ENCODE peak calls at places on chromosome 16, in four cellular contexts. One of them, this sample, is unnamed.
A peak's percentile ranks its signal among the peaks of the same experiment; 100 is the strongest.

GRCh38 chr16:14301150-14302030 is 230.3 kb downstream of the MRTFB start:
- DNase-seq in AG04450: no peak
- DNase-seq in cardiac muscle cell: peak; percentile 36
- DNase-seq in RWPE1: peak; percentile 53
- DNase-seq in this sample: peak; percentile 44

GRCh38 chr16:80198995-80199299 is 341.8 kb upstream of the DYNLRB2 start:
- DNase-seq in RWPE1: no peak
- DNase-seq in AG04450: no peak
- DNase-seq in cardiac muscle cell: peak; percentile 47
- DNase-seq in this sample: no peak

GRCh38 chr16:8964462-8964861 is 756 bp upstream of the USP7 start:
- DNase-seq in AG04450: no peak
- DNase-seq in RWPE1: no peak
- DNase-seq in cardiac muscle cell: no peak
- DNase-seq in this sample: no peak

GRCh38 chr16:9134739-9135138 is 43.3 kb downstream of the HAPSTR1 start:
- DNase-seq in RWPE1: peak; percentile 72
- DNase-seq in AG04450: no peak
- DNase-seq in cardiac muscle cell: peak; percentile 63
- DNase-seq in this sample: no peak

GRCh38 chr16:15811778-15812750 is 44.8 kb downstream of the MYH11 start:
- DNase-seq in AG04450: peak; percentile 77
- DNase-seq in RWPE1: peak; percentile 54
- DNase-seq in cardiac muscle cell: peak; percentile 96
- DNase-seq in this sample: no peak

GRCh38 chr16:27826081-27826892 is 237.2 kb downstream of the GSG1L start:
- DNase-seq in cardiac muscle cell: no peak
- DNase-seq in AG04450: no peak
- DNase-seq in RWPE1: no peak
- DNase-seq in this sample: no peak

GRCh38 chr16:77897038-77897437 is 108.7 kb downstream of the VAT1L start:
- DNase-seq in cardiac muscle cell: peak; percentile 67
- DNase-seq in AG04450: no peak
- DNase-seq in RWPE1: no peak
- DNase-seq in this sample: no peak

GRCh38 chr16:2473999-2474876 is 689 bp upstream of the TBC1D24 start:
- DNase-seq in cardiac muscle cell: peak; percentile 39
- DNase-seq in RWPE1: no peak
- DNase-seq in AG04450: no peak
- DNase-seq in this sample: peak; percentile 24

GRCh38 chr16:31501226-31501965 is 6.8 kb downstream of the RUSF1 start:
- DNase-seq in RWPE1: no peak
- DNase-seq in cardiac muscle cell: no peak
- DNase-seq in AG04450: no peak
- DNase-seq in this sample: no peak

GRCh38 chr16:60110531-60110930 is 1376.4 kb upstream of the GOT2 start:
- DNase-seq in cardiac muscle cell: no peak
- DNase-seq in AG04450: no peak
- DNase-seq in RWPE1: no peak
- DNase-seq in this sample: no peak

GRCh38 chr16:5971924-5972323 is 874.3 kb upstream of the EEF2KMT start:
- DNase-seq in cardiac muscle cell: no peak
- DNase-seq in RWPE1: no peak
- DNase-seq in AG04450: no peak
- DNase-seq in this sample: no peak

GRCh38 chr16:24853830-24854229 is 8.1 kb downstream of the SLC5A11 start:
- DNase-seq in RWPE1: no peak
- DNase-seq in AG04450: no peak
- DNase-seq in cardiac muscle cell: peak; percentile 73
- DNase-seq in this sample: peak; percentile 22

GRCh38 chr16:31215287-31216115 is 1.4 kb downstream of the PYDC1 start:
- DNase-seq in AG04450: no peak
- DNase-seq in RWPE1: peak; percentile 87
- DNase-seq in cardiac muscle cell: peak; percentile 77
- DNase-seq in this sample: no peak

GRCh38 chr16:29992371-29992967 is 2.9 kb downstream of the HIRIP3 start:
- DNase-seq in cardiac muscle cell: peak; percentile 56
- DNase-seq in AG04450: no peak
- DNase-seq in RWPE1: no peak
- DNase-seq in this sample: no peak

GRCh38 chr16:3578121-3578520 is 918 bp upstream of the NLRC3 start:
- DNase-seq in cardiac muscle cell: no peak
- DNase-seq in AG04450: no peak
- DNase-seq in RWPE1: no peak
- DNase-seq in this sample: no peak

GRCh38 chr16:11094075-11094593 is 149.8 kb downstream of the CLEC16A start:
- DNase-seq in AG04450: peak; percentile 70
- DNase-seq in RWPE1: peak; percentile 44
- DNase-seq in cardiac muscle cell: peak; percentile 68
- DNase-seq in this sample: no peak

GRCh38 chr16:13919330-13919682 is 648 bp upstream of the ERCC4 start:
- DNase-seq in RWPE1: peak; percentile 38
- DNase-seq in cardiac muscle cell: peak; percentile 69
- DNase-seq in AG04450: no peak
- DNase-seq in this sample: no peak

GRCh38 chr16:86089986-86090385 is 191.0 kb downstream of the IRF8 start:
- DNase-seq in RWPE1: no peak
- DNase-seq in cardiac muscle cell: no peak
- DNase-seq in AG04450: no peak
- DNase-seq in this sample: no peak

GRCh38 chr16:8944113-8944765 is 19.5 kb downstream of the USP7 start:
- DNase-seq in AG04450: no peak
- DNase-seq in RWPE1: no peak
- DNase-seq in cardiac muscle cell: no peak
- DNase-seq in this sample: no peak

GRCh38 chr16:84603115-84603816 is 14.6 kb downstream of the COTL1 start:
- DNase-seq in AG04450: peak; percentile 89
- DNase-seq in cardiac muscle cell: peak; percentile 97
- DNase-seq in RWPE1: peak; percentile 89
- DNase-seq in this sample: peak; percentile 30

GRCh38 chr16:53809088-53809951 is 105.4 kb downstream of the FTO start:
- DNase-seq in cardiac muscle cell: peak; percentile 84
- DNase-seq in AG04450: peak; percentile 60
- DNase-seq in RWPE1: no peak
- DNase-seq in this sample: no peak

GRCh38 chr16:10967981-10968380 is 23.6 kb downstream of the CLEC16A start:
- DNase-seq in cardiac muscle cell: peak; percentile 60
- DNase-seq in RWPE1: no peak
- DNase-seq in AG04450: no peak
- DNase-seq in this sample: no peak

GRCh38 chr16:75116081-75116910 is at the start of gene LDHD:
- DNase-seq in AG04450: no peak
- DNase-seq in RWPE1: peak; percentile 67
- DNase-seq in cardiac muscle cell: peak; percentile 57
- DNase-seq in this sample: peak; percentile 88

GRCh38 chr16:71311553-71312158 is 22.5 kb upstream of the CMTR2 start:
- DNase-seq in AG04450: no peak
- DNase-seq in RWPE1: peak; percentile 13
- DNase-seq in cardiac muscle cell: peak; percentile 28
- DNase-seq in this sample: no peak

GRCh38 chr16:53881371-53881770 is 177.4 kb downstream of the FTO start:
- DNase-seq in RWPE1: peak; percentile 48
- DNase-seq in cardiac muscle cell: peak; percentile 58
- DNase-seq in AG04450: peak; percentile 27
- DNase-seq in this sample: no peak

GRCh38 chr16:79272141-79272577 is 328.4 kb downstream of the MAF start:
- DNase-seq in RWPE1: no peak
- DNase-seq in cardiac muscle cell: no peak
- DNase-seq in AG04450: no peak
- DNase-seq in this sample: no peak

GRCh38 chr16:12781777-12782176 is 21.9 kb downstream of the CPPED1 start:
- DNase-seq in AG04450: no peak
- DNase-seq in RWPE1: no peak
- DNase-seq in cardiac muscle cell: no peak
- DNase-seq in this sample: no peak

GRCh38 chr16:54847207-54847606 is 83.5 kb upstream of the IRX5 start:
- DNase-seq in AG04450: no peak
- DNase-seq in RWPE1: peak; percentile 89
- DNase-seq in cardiac muscle cell: no peak
- DNase-seq in this sample: no peak

GRCh38 chr16:12611006-12611477 is 192.6 kb downstream of the CPPED1 start:
- DNase-seq in RWPE1: no peak
- DNase-seq in cardiac muscle cell: no peak
- DNase-seq in AG04450: no peak
- DNase-seq in this sample: no peak

GRCh38 chr16:87062569-87063442 is 254.4 kb downstream of the C16orf95 start:
- DNase-seq in cardiac muscle cell: peak; percentile 77
- DNase-seq in AG04450: no peak
- DNase-seq in RWPE1: peak; percentile 88
- DNase-seq in this sample: peak; percentile 17

GRCh38 chr16:35533683-35534082 is 2074.3 kb downstream of the TP53TG3F start:
- DNase-seq in cardiac muscle cell: no peak
- DNase-seq in AG04450: no peak
- DNase-seq in RWPE1: no peak
- DNase-seq in this sample: no peak

GRCh38 chr16:11093578-11094074 is 149.3 kb downstream of the CLEC16A start:
- DNase-seq in cardiac muscle cell: no peak
- DNase-seq in RWPE1: no peak
- DNase-seq in AG04450: no peak
- DNase-seq in this sample: no peak

GRCh38 chr16:85917959-85918358 is 19.0 kb downstream of the IRF8 start:
- DNase-seq in RWPE1: no peak
- DNase-seq in cardiac muscle cell: no peak
- DNase-seq in AG04450: no peak
- DNase-seq in this sample: no peak

GRCh38 chr16:71883193-71883848 is 661 bp downstream of the ZNF821 start:
- DNase-seq in cardiac muscle cell: peak; percentile 11
- DNase-seq in AG04450: no peak
- DNase-seq in RWPE1: peak; percentile 36
- DNase-seq in this sample: peak; percentile 14

GRCh38 chr16:9934723-9935508 is 247.3 kb downstream of the GRIN2A start:
- DNase-seq in AG04450: no peak
- DNase-seq in cardiac muscle cell: no peak
- DNase-seq in RWPE1: no peak
- DNase-seq in this sample: no peak

GRCh38 chr16:57504491-57504890 is 18.2 kb upstream of the DOK4 start:
- DNase-seq in cardiac muscle cell: no peak
- DNase-seq in AG04450: no peak
- DNase-seq in RWPE1: no peak
- DNase-seq in this sample: no peak
- H3K27ac ChIP-seq in cardiac muscle cell: peak overlapping the region; percentile 97
- H3K27ac ChIP-seq in AG04450: no peak overlapping the region
- H3K27ac ChIP-seq in RWPE1: no peak overlapping the region
- H3K27ac ChIP-seq in this sample: no peak overlapping the region

GRCh38 chr16:4892356-4893102 is 44.4 kb downstream of the PPL start:
- DNase-seq in cardiac muscle cell: peak; percentile 61
- DNase-seq in AG04450: no peak
- DNase-seq in RWPE1: no peak
- DNase-seq in this sample: no peak
- H3K27ac ChIP-seq in cardiac muscle cell: no peak overlapping the region
- H3K27ac ChIP-seq in AG04450: peak overlapping the region; percentile 11
- H3K27ac ChIP-seq in RWPE1: peak overlapping the region; percentile 57
- H3K27ac ChIP-seq in this sample: no peak overlapping the region

GRCh38 chr16:68902376-68903345 is 59.3 kb downstream of the TANGO6 start:
- DNase-seq in RWPE1: peak; percentile 53
- DNase-seq in cardiac muscle cell: peak; percentile 68
- DNase-seq in AG04450: peak; percentile 15
- DNase-seq in this sample: peak; percentile 50

GRCh38 chr16:68908000-68908313 is 64.6 kb downstream of the TANGO6 start:
- DNase-seq in cardiac muscle cell: no peak
- DNase-seq in AG04450: no peak
- DNase-seq in RWPE1: no peak
- DNase-seq in this sample: no peak

GRCh38 chr16:68910051-68910450 is 66.7 kb downstream of the TANGO6 start:
- DNase-seq in RWPE1: no peak
- DNase-seq in cardiac muscle cell: no peak
- DNase-seq in AG04450: no peak
- DNase-seq in this sample: no peak

GRCh38 chr16:68909099-68909733 is 65.9 kb downstream of the TANGO6 start:
- DNase-seq in AG04450: peak; percentile 7
- DNase-seq in RWPE1: no peak
- DNase-seq in cardiac muscle cell: no peak
- DNase-seq in this sample: no peak

DNA sequence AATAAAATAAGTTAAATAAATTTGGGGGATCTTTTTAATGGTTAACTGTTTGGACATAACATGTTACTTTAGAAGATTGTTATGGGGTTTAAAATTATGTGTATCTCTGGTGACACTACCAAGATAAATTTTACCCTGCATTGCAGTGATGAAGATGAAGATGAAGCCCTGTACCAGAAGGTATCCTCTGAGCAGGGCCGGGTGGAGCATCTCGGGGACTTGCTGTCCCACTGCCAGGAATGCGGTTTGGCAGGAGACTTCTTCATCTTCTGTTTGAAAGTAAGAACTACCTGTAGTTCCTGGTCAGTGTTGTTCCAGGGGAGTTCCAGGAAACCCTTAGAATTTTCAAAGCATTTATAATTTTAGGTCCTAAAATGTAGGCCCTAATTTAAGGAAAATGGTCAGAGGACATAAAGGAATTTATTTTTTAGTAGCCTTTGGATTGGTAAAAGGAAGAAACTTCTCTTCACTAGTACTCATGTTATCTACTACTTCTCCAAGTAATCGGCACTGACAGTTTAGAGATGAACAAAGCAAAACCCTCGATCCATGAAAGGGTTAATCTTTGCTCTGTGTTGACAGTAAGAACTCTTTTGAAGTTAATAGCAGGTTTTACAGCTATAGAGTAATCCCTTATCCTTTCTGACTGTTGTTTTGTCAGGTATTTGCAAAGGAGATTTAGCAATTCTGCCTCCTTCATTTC is 64.1 kb downstream of the TANGO6 start:
- DNase-seq in AG04450: no peak
- DNase-seq in RWPE1: no peak
- DNase-seq in cardiac muscle cell: no peak
- DNase-seq in this sample: no peak
- H3K27ac ChIP-seq in AG04450: no peak overlapping the region
- H3K27ac ChIP-seq in RWPE1: no peak overlapping the region
- H3K27ac ChIP-seq in cardiac muscle cell: no peak overlapping the region
- H3K27ac ChIP-seq in this sample: no peak overlapping the region

DNA sequence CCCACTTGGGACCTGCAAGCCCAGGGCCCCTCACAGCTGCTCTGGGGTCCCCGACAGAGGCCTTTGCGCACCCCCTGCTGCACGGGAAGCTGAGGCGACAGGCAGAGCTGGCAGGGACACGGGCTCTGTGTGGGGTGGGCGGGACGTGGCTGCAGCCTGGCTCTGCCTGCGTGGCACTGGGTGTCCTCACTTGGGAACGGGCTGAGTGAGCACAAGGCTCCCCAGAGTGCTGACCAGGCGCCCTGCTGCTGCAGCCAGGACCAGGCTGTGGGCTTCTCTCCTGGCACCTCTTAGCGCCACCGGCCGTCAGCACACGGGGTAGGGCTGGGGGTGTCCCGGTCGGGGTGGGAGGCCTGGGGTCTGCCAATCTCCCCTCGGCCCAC is 6.6 kb downstream of the C1QTNF8 start:
- DNase-seq in AG04450: no peak
- DNase-seq in RWPE1: no peak
- DNase-seq in cardiac muscle cell: no peak
- DNase-seq in this sample: no peak
- H3K27ac ChIP-seq in AG04450: no peak overlapping the region
- H3K27ac ChIP-seq in RWPE1: peak overlapping the region; percentile 91
- H3K27ac ChIP-seq in cardiac muscle cell: no peak overlapping the region
- H3K27ac ChIP-seq in this sample: no peak overlapping the region